ENCODE peak calls at places on chromosomes 7 and 10, in ten cellular contexts. One of them, this sample, is unnamed.

GRCh38 chr7:54877683-54878082 is 118.7 kb upstream of the SEC61G start:
- DNase-seq in stomach: no peak
- DNase-seq in Karpas-422: no peak
- DNase-seq in fibroblast of mammary gland: no peak
- DNase-seq in hepatocyte: no peak
- DNase-seq in fibroblast of the aortic adventitia: no peak
- DNase-seq in CD8-positive, alpha-beta T cell: no peak
- DNase-seq in aorta: no peak
- DNase-seq in CD8-positive, alpha-beta memory T cell: no peak
- DNase-seq in Panc1: peak; percentile 22
- DNase-seq in this sample: no peak

GRCh38 chr7:44460325-44460724 is 30.1 kb downstream of the NUDCD3 start:
- DNase-seq in aorta: no peak
- DNase-seq in hepatocyte: no peak
- DNase-seq in stomach: no peak
- DNase-seq in CD8-positive, alpha-beta memory T cell: peak; percentile 53
- DNase-seq in Panc1: no peak
- DNase-seq in Karpas-422: peak; percentile 80
- DNase-seq in fibroblast of the aortic adventitia: no peak
- DNase-seq in fibroblast of mammary gland: no peak
- DNase-seq in CD8-positive, alpha-beta T cell: peak; percentile 64
- DNase-seq in this sample: no peak

GRCh38 chr7:47253650-47254080 is 328.2 kb downstream of the TNS3 start:
- DNase-seq in CD8-positive, alpha-beta T cell: no peak
- DNase-seq in fibroblast of mammary gland: peak; percentile 78
- DNase-seq in Panc1: no peak
- DNase-seq in stomach: no peak
- DNase-seq in CD8-positive, alpha-beta memory T cell: no peak
- DNase-seq in aorta: peak; percentile 58
- DNase-seq in hepatocyte: peak; percentile 76
- DNase-seq in Karpas-422: no peak
- DNase-seq in fibroblast of the aortic adventitia: peak; percentile 39
- DNase-seq in this sample: no peak

GRCh38 chr10:10845826-10846225 is 171.8 kb upstream of the CELF2 start:
- DNase-seq in Panc1: no peak
- DNase-seq in Karpas-422: no peak
- DNase-seq in aorta: no peak
- DNase-seq in fibroblast of mammary gland: peak; percentile 62
- DNase-seq in CD8-positive, alpha-beta T cell: no peak
- DNase-seq in hepatocyte: no peak
- DNase-seq in CD8-positive, alpha-beta memory T cell: no peak
- DNase-seq in fibroblast of the aortic adventitia: no peak
- DNase-seq in stomach: no peak
- DNase-seq in this sample: no peak

GRCh38 chr7:115838829-115839228 is 191.7 kb downstream of the TFEC start:
- DNase-seq in fibroblast of mammary gland: peak; percentile 30
- DNase-seq in hepatocyte: no peak
- DNase-seq in Karpas-422: no peak
- DNase-seq in aorta: no peak
- DNase-seq in fibroblast of the aortic adventitia: peak; percentile 70
- DNase-seq in CD8-positive, alpha-beta T cell: no peak
- DNase-seq in stomach: no peak
- DNase-seq in Panc1: no peak
- DNase-seq in CD8-positive, alpha-beta memory T cell: no peak
- DNase-seq in this sample: no peak

GRCh38 chr7:11689096-11689495 is 142.9 kb downstream of the THSD7A start:
- DNase-seq in aorta: no peak
- DNase-seq in Karpas-422: peak; percentile 89
- DNase-seq in CD8-positive, alpha-beta T cell: no peak
- DNase-seq in fibroblast of mammary gland: no peak
- DNase-seq in Panc1: no peak
- DNase-seq in hepatocyte: no peak
- DNase-seq in fibroblast of the aortic adventitia: no peak
- DNase-seq in stomach: no peak
- DNase-seq in CD8-positive, alpha-beta memory T cell: no peak
- DNase-seq in this sample: no peak

GRCh38 chr10:101839421-101840063 is 4.1 kb downstream of the KCNIP2 start:
- DNase-seq in CD8-positive, alpha-beta memory T cell: peak; percentile 65
- DNase-seq in Karpas-422: peak; percentile 73
- DNase-seq in hepatocyte: peak; percentile 72
- DNase-seq in CD8-positive, alpha-beta T cell: peak; percentile 64
- DNase-seq in stomach: peak; percentile 60
- DNase-seq in fibroblast of mammary gland: peak; percentile 26
- DNase-seq in aorta: no peak
- DNase-seq in Panc1: no peak
- DNase-seq in fibroblast of the aortic adventitia: no peak
- DNase-seq in this sample: no peak

GRCh38 chr7:130063036-130063435 is 7.3 kb upstream of the KLHDC10 start:
- DNase-seq in stomach: peak; percentile 50
- DNase-seq in CD8-positive, alpha-beta T cell: peak; percentile 76
- DNase-seq in Karpas-422: peak; percentile 95
- DNase-seq in CD8-positive, alpha-beta memory T cell: peak; percentile 64
- DNase-seq in fibroblast of the aortic adventitia: peak; percentile 38
- DNase-seq in Panc1: no peak
- DNase-seq in aorta: peak; percentile 59
- DNase-seq in hepatocyte: peak; percentile 53
- DNase-seq in fibroblast of mammary gland: peak; percentile 44
- DNase-seq in this sample: no peak

GRCh38 chr7:107560898-107561516 is 2.7 kb downstream of the COG5 start:
- DNase-seq in hepatocyte: no peak
- DNase-seq in Karpas-422: peak; percentile 45
- DNase-seq in Panc1: no peak
- DNase-seq in stomach: no peak
- DNase-seq in aorta: no peak
- DNase-seq in CD8-positive, alpha-beta memory T cell: no peak
- DNase-seq in CD8-positive, alpha-beta T cell: no peak
- DNase-seq in fibroblast of the aortic adventitia: no peak
- DNase-seq in fibroblast of mammary gland: peak; percentile 27
- DNase-seq in this sample: no peak

GRCh38 chr10:75597691-75598455 is 166.4 kb downstream of the LRMDA start:
- DNase-seq in aorta: no peak
- DNase-seq in CD8-positive, alpha-beta memory T cell: no peak
- DNase-seq in Panc1: no peak
- DNase-seq in CD8-positive, alpha-beta T cell: no peak
- DNase-seq in stomach: no peak
- DNase-seq in hepatocyte: no peak
- DNase-seq in Karpas-422: no peak
- DNase-seq in fibroblast of mammary gland: no peak
- DNase-seq in fibroblast of the aortic adventitia: no peak
- DNase-seq in this sample: no peak

GRCh38 chr10:77228559-77228958 is 409.0 kb downstream of the KCNMA1 start:
- DNase-seq in Karpas-422: no peak
- DNase-seq in fibroblast of the aortic adventitia: no peak
- DNase-seq in hepatocyte: no peak
- DNase-seq in stomach: no peak
- DNase-seq in fibroblast of mammary gland: no peak
- DNase-seq in aorta: no peak
- DNase-seq in CD8-positive, alpha-beta T cell: no peak
- DNase-seq in Panc1: no peak
- DNase-seq in CD8-positive, alpha-beta memory T cell: no peak
- DNase-seq in this sample: no peak

GRCh38 chr7:1851731-1852531 is 181.9 kb downstream of the ELFN1 start:
- DNase-seq in fibroblast of mammary gland: no peak
- DNase-seq in Panc1: no peak
- DNase-seq in stomach: peak; percentile 72
- DNase-seq in aorta: peak; percentile 27
- DNase-seq in hepatocyte: no peak
- DNase-seq in CD8-positive, alpha-beta memory T cell: no peak
- DNase-seq in CD8-positive, alpha-beta T cell: no peak
- DNase-seq in fibroblast of the aortic adventitia: no peak
- DNase-seq in Karpas-422: no peak
- DNase-seq in this sample: no peak

GRCh38 chr7:35249537-35249907 is 4.4 kb downstream of the TBX20 start:
- DNase-seq in aorta: no peak
- DNase-seq in CD8-positive, alpha-beta memory T cell: no peak
- DNase-seq in Panc1: no peak
- DNase-seq in CD8-positive, alpha-beta T cell: no peak
- DNase-seq in hepatocyte: no peak
- DNase-seq in stomach: no peak
- DNase-seq in Karpas-422: no peak
- DNase-seq in fibroblast of the aortic adventitia: peak; percentile 19
- DNase-seq in fibroblast of mammary gland: no peak
- DNase-seq in this sample: no peak

GRCh38 chr10:121032460-121032859 is 181.3 kb downstream of the WDR11 start:
- DNase-seq in CD8-positive, alpha-beta T cell: no peak
- DNase-seq in fibroblast of the aortic adventitia: no peak
- DNase-seq in Panc1: no peak
- DNase-seq in aorta: no peak
- DNase-seq in stomach: no peak
- DNase-seq in fibroblast of mammary gland: no peak
- DNase-seq in CD8-positive, alpha-beta memory T cell: no peak
- DNase-seq in hepatocyte: no peak
- DNase-seq in Karpas-422: peak; percentile 41
- DNase-seq in this sample: no peak

GRCh38 chr7:120079704-120080103 is 193.3 kb upstream of the KCND2 start:
- DNase-seq in hepatocyte: no peak
- DNase-seq in Panc1: no peak
- DNase-seq in stomach: no peak
- DNase-seq in fibroblast of the aortic adventitia: no peak
- DNase-seq in Karpas-422: no peak
- DNase-seq in aorta: no peak
- DNase-seq in CD8-positive, alpha-beta memory T cell: no peak
- DNase-seq in fibroblast of mammary gland: no peak
- DNase-seq in CD8-positive, alpha-beta T cell: no peak
- DNase-seq in this sample: no peak

GRCh38 chr7:45328397-45329080 is 170.9 kb downstream of the RAMP3 start:
- DNase-seq in hepatocyte: no peak
- DNase-seq in Panc1: no peak
- DNase-seq in aorta: no peak
- DNase-seq in Karpas-422: no peak
- DNase-seq in fibroblast of the aortic adventitia: no peak
- DNase-seq in stomach: no peak
- DNase-seq in fibroblast of mammary gland: no peak
- DNase-seq in CD8-positive, alpha-beta memory T cell: no peak
- DNase-seq in CD8-positive, alpha-beta T cell: no peak
- DNase-seq in this sample: no peak

GRCh38 chr7:18976715-18977466 is 140.5 kb downstream of the TWIST1 start:
- DNase-seq in aorta: no peak
- DNase-seq in fibroblast of the aortic adventitia: no peak
- DNase-seq in Karpas-422: no peak
- DNase-seq in Panc1: no peak
- DNase-seq in fibroblast of mammary gland: peak; percentile 43
- DNase-seq in CD8-positive, alpha-beta T cell: no peak
- DNase-seq in hepatocyte: no peak
- DNase-seq in stomach: no peak
- DNase-seq in CD8-positive, alpha-beta memory T cell: no peak
- DNase-seq in this sample: no peak

GRCh38 chr7:56079450-56080185 is 13.1 kb downstream of the PHKG1 start:
- DNase-seq in aorta: peak; percentile 89
- DNase-seq in fibroblast of the aortic adventitia: peak; percentile 68
- DNase-seq in fibroblast of mammary gland: peak; percentile 71
- DNase-seq in CD8-positive, alpha-beta T cell: no peak
- DNase-seq in Panc1: no peak
- DNase-seq in stomach: peak; percentile 78
- DNase-seq in hepatocyte: no peak
- DNase-seq in CD8-positive, alpha-beta memory T cell: no peak
- DNase-seq in Karpas-422: no peak
- DNase-seq in this sample: no peak
- H3K4me3 ChIP-seq in aorta: no peak overlapping the region
- H3K4me3 ChIP-seq in fibroblast of the aortic adventitia: no peak overlapping the region
- H3K4me3 ChIP-seq in fibroblast of mammary gland: no peak overlapping the region
- H3K4me3 ChIP-seq in CD8-positive, alpha-beta T cell: no peak overlapping the region
- H3K4me3 ChIP-seq in Panc1: no peak overlapping the region
- H3K4me3 ChIP-seq in stomach: no peak overlapping the region
- H3K4me3 ChIP-seq in hepatocyte: no peak overlapping the region
- H3K4me3 ChIP-seq in CD8-positive, alpha-beta memory T cell: no peak overlapping the region
- H3K4me3 ChIP-seq in Karpas-422: no peak overlapping the region
- H3K4me3 ChIP-seq in this sample: peak overlapping the region; percentile 31

GRCh38 chr7:158997471-158997870 is 141.1 kb downstream of the DYNC2I1 start:
- DNase-seq in CD8-positive, alpha-beta T cell: no peak
- DNase-seq in Karpas-422: no peak
- DNase-seq in fibroblast of mammary gland: no peak
- DNase-seq in CD8-positive, alpha-beta memory T cell: no peak
- DNase-seq in fibroblast of the aortic adventitia: no peak
- DNase-seq in Panc1: no peak
- DNase-seq in stomach: no peak
- DNase-seq in hepatocyte: no peak
- DNase-seq in aorta: no peak
- DNase-seq in this sample: no peak
- H3K4me3 ChIP-seq in CD8-positive, alpha-beta T cell: no peak overlapping the region
- H3K4me3 ChIP-seq in Karpas-422: no peak overlapping the region
- H3K4me3 ChIP-seq in fibroblast of mammary gland: no peak overlapping the region
- H3K4me3 ChIP-seq in CD8-positive, alpha-beta memory T cell: no peak overlapping the region
- H3K4me3 ChIP-seq in fibroblast of the aortic adventitia: no peak overlapping the region
- H3K4me3 ChIP-seq in Panc1: peak overlapping the region; percentile 47
- H3K4me3 ChIP-seq in stomach: peak overlapping the region; percentile 30
- H3K4me3 ChIP-seq in hepatocyte: no peak overlapping the region
- H3K4me3 ChIP-seq in aorta: no peak overlapping the region
- H3K4me3 ChIP-seq in this sample: peak overlapping the region; percentile 58

DNA sequence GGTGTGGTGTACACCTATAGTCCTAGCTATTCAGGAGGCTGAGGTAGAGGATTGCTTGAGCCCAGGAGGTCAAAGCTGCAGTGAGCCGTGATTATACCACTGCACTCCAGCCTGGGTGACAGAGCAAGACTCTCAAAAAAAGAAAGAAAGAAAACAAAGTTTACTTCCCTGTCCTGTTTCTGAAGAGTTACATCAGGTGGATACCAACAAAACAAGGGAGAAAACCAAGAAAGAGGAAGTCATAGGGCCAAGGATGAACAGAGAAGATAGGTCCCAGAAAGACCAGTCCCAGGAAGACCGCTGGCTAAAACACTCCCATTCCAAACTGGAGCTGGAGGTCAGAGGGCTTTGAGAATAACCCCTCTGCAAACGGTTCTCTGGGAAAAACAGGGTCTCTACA is 13.5 kb downstream of the MACROH2A2 start:
- DNase-seq in CD8-positive, alpha-beta T cell: no peak
- DNase-seq in hepatocyte: no peak
- DNase-seq in Karpas-422: no peak
- DNase-seq in CD8-positive, alpha-beta memory T cell: no peak
- DNase-seq in aorta: no peak
- DNase-seq in Panc1: no peak
- DNase-seq in fibroblast of the aortic adventitia: no peak
- DNase-seq in stomach: no peak
- DNase-seq in fibroblast of mammary gland: no peak
- DNase-seq in this sample: no peak
- H3K4me3 ChIP-seq in CD8-positive, alpha-beta T cell: no peak overlapping the region
- H3K4me3 ChIP-seq in hepatocyte: no peak overlapping the region
- H3K4me3 ChIP-seq in Karpas-422: no peak overlapping the region
- H3K4me3 ChIP-seq in CD8-positive, alpha-beta memory T cell: no peak overlapping the region
- H3K4me3 ChIP-seq in aorta: no peak overlapping the region
- H3K4me3 ChIP-seq in Panc1: no peak overlapping the region
- H3K4me3 ChIP-seq in fibroblast of the aortic adventitia: no peak overlapping the region
- H3K4me3 ChIP-seq in stomach: no peak overlapping the region
- H3K4me3 ChIP-seq in fibroblast of mammary gland: no peak overlapping the region
- H3K4me3 ChIP-seq in this sample: no peak overlapping the region

DNA sequence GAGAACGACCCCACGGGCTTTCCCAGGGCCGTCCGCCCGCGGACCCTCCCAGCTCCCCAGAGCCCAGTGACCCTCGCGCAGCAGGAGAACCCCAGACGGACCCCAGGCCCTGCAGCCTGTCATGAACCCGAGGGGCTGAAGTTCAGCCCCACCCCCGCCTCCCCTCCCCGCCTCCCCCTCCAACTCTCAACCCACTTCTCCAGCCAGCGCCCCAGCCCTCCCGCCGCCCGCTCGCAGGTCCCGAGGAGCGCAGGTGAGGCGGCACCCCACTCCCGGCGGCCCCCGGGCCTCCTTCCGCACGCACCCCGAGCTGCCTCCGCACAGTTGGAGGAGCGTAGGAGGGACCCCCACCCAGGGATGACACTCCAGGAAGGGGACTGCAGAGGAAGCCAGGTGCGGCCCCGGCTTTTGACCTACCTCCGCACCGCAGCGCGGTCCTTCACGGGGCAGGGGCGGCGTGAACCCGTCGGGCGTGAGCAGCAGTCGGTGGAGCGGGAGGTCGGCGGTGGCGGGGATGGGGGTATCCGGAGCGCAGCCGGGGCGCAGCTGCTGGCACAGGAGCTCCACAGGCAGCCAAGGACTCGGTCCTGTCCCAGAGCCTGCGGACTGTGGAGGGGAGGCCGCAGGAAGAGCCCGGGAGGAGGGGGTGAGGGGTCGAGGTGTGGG is at the start of gene TMEM176A:
- DNase-seq in fibroblast of the aortic adventitia: no peak
- DNase-seq in fibroblast of mammary gland: no peak
- DNase-seq in stomach: no peak
- DNase-seq in Panc1: no peak
- DNase-seq in Karpas-422: no peak
- DNase-seq in aorta: no peak
- DNase-seq in CD8-positive, alpha-beta memory T cell: no peak
- DNase-seq in hepatocyte: peak; percentile 70
- DNase-seq in CD8-positive, alpha-beta T cell: peak; percentile 16
- DNase-seq in this sample: peak; percentile 68
- H3K4me3 ChIP-seq in fibroblast of the aortic adventitia: no peak within 1 kb of the TSS
- H3K4me3 ChIP-seq in fibroblast of mammary gland: peak within 1 kb of the TSS; percentile 41
- H3K4me3 ChIP-seq in stomach: peak within 1 kb of the TSS; percentile 64
- H3K4me3 ChIP-seq in Panc1: no peak within 1 kb of the TSS
- H3K4me3 ChIP-seq in Karpas-422: no peak within 1 kb of the TSS
- H3K4me3 ChIP-seq in aorta: no peak within 1 kb of the TSS
- H3K4me3 ChIP-seq in CD8-positive, alpha-beta memory T cell: no peak within 1 kb of the TSS
- H3K4me3 ChIP-seq in hepatocyte: peak within 1 kb of the TSS; percentile 84
- H3K4me3 ChIP-seq in CD8-positive, alpha-beta T cell: peak within 1 kb of the TSS; percentile 48
- H3K4me3 ChIP-seq in this sample: peak within 1 kb of the TSS; percentile 73